ENCODE peak calls at places on chromosomes 13 and 19, in ten cellular contexts. N is iPS DF 6.9; Z is neuronal stem cell; B is transverse colon; X is psoas muscle; O is left ventricle myocardium inferior; M is neural progenitor cell; W is tibial artery; I is uterus; K is effector memory CD4-positive, alpha-beta T cell. C is an unnamed sample.

GRCh38 chr13:93328943-93329342 is 102.3 kb downstream of the GPC6 start:
- DNase-seq in N (no peak), Z (no peak), B (no peak), X (no peak), O (no peak), M (no peak), W (no peak), I (no peak), K (no peak), C (no peak)

GRCh38 chr19:49167857-49168409 is 10.3 kb downstream of the TRPM4 start:
- DNase-seq in N (no peak), Z (no peak), B (peak; percentile 22), X (no peak), O (no peak), M (no peak), W (no peak), I (no peak), K (no peak), C (peak; percentile 46)

GRCh38 chr13:98508280-98509074 is 68.4 kb downstream of the STK24 start:
- DNase-seq in N (no peak), Z (no peak), B (no peak), X (no peak), O (no peak), M (no peak), W (no peak), I (no peak), K (no peak), C (no peak)

GRCh38 chr19:3538965-3539742 is at the start of gene TEKTIP1:
- DNase-seq in N (no peak), Z (no peak), B (no peak), X (no peak), O (no peak), M (peak; percentile 41), W (no peak), I (no peak), K (no peak), C (peak; percentile 92)

GRCh38 chr13:45393941-45394570 is 24.1 kb downstream of the SLC25A30 start:
- DNase-seq in N (no peak), Z (peak; percentile 48), B (peak; percentile 41), X (no peak), O (no peak), M (peak; percentile 74), W (no peak), I (no peak), K (no peak), C (peak; percentile 92)

GRCh38 chr19:17420267-17420924 is 549 bp downstream of the MVB12A start:
- DNase-seq in N (no peak), Z (no peak), B (peak; percentile 51), X (peak; percentile 42), O (peak; percentile 23), M (peak; percentile 77), W (peak; percentile 30), I (peak; percentile 53), K (no peak), C (peak; percentile 88)

GRCh38 chr19:5826531-5827341 is 12.8 kb downstream of the FUT6 start:
- DNase-seq in N (no peak), Z (peak; percentile 32), B (peak; percentile 88), X (peak; percentile 40), O (peak; percentile 66), M (peak; percentile 82), W (no peak), I (no peak), K (no peak), C (peak; percentile 88)

GRCh38 chr13:46119883-46120614 is 15.2 kb upstream of the CPB2 start:
- DNase-seq in N (peak; percentile 20), Z (no peak), B (no peak), X (no peak), O (no peak), M (no peak), W (no peak), I (peak; percentile 25), K (no peak), C (no peak)

GRCh38 chr19:49473868-49474544 is at the start of gene FLT3LG:
- DNase-seq in N (no peak), Z (no peak), B (peak; percentile 83), X (peak; percentile 80), O (peak; percentile 79), M (peak; percentile 69), W (peak; percentile 74), I (peak; percentile 80), K (peak; percentile 88), C (peak; percentile 97)

DNA sequence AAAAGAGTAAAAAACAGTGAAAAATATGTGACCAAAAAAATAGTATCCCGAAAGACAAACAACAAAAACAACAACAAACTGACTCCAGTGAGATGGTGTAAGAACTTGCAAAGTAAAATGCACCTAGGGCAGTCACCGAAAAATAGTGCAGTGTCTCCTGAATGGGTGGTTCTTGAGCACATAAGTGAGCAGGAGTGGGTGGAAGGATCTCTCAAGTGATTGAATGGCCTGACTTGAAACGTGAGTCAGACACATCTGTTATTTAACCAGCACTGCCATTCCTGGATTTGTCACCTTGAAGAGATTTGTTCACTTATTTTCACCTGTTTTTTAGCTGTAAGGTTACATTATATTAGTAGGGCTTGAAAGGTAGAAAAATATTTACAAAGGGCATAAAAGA is 3.5 kb downstream of the ZNF738 start:
- DNase-seq in N (no peak), Z (no peak), B (no peak), X (no peak), O (no peak), M (no peak), W (no peak), I (no peak), K (no peak), C (no peak)
- H3K36me3 ChIP-seq in N (peaks cover 9% of the 10 kb centered on the region), Z (peaks cover 32% of the 10 kb centered on the region), B (no peaks in the 10 kb centered on the region), X (peaks cover 4% of the 10 kb centered on the region), O (peaks cover 27% of the 10 kb centered on the region), M (peaks cover 49% of the 10 kb centered on the region), W (peaks cover 3% of the 10 kb centered on the region), I (no peaks in the 10 kb centered on the region), K (peaks cover 16% of the 10 kb centered on the region), C (peaks cover 10% of the 10 kb centered on the region)

DNA sequence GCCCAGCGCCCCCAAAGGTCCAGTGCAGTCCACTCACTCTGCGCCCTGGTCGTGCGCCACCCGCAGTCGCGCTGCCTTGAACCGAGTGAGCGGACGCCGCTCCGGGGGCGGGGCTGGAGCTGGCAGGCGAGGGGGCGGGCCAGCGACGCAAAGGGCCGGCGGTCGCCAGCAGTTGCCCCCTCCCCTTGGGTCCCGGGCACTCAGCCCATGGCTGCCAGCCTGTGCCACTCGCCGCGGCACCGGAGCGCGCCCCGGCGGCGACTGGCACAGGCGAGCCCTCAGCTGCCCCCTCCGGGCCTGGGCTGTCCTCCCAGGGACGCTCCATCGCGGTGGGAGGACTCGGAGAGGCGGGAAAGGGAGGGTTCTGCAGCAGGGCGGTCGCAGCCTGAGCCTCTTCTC is at the start of gene S1PR5:
- DNase-seq in N (no peak), Z (no peak), B (no peak), X (no peak), O (no peak), M (peak; percentile 54), W (no peak), I (no peak), K (no peak), C (peak; percentile 92)
- H3K4me3 ChIP-seq in N (peak within 1 kb of the TSS; percentile 65), Z (peak within 1 kb of the TSS; percentile 87), B (no peak within 1 kb of the TSS), X (peak within 1 kb of the TSS; percentile 52), O (peak within 1 kb of the TSS; percentile 62), M (peak within 1 kb of the TSS; percentile 44), W (peak within 1 kb of the TSS; percentile 35), I (no peak within 1 kb of the TSS), K (peak within 1 kb of the TSS; percentile 33), C (peak within 1 kb of the TSS; percentile 66)

DNA sequence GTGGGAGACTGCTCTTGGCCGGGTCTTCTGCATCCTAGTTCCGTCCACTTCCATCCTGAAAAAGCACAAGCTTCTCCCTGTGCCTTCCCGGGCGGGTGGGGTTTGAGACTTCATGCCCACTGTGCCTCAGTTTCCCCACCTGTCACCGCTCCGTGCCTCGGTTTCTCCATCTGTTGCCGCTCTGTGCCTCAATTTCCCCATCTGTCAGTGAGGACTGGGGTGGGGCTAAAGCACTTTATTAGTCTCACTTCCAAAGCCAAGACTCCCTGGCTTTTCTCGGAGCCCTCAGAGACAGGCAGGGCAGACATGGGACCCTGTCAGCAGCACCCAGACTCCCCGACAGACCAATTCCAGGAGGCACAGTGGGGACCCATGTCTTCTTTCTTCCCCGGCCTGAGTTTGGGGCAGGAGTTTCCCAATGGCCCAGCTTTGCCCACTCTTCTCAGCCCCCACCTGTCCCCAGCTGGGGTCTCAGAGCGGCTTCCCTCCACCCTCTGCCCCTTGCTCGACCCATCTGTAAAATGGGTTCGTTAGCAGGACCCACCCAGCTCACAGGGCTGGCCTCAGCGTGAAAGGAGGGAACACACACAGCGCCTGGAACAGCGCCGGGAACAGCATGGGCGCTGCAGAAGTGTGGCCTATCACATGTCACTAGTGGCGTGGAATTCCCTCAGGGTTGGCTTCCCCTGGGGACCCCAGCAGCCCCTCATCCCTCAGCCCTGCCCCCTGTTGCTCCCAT is 4.6 kb upstream of the PEAK3 start:
- DNase-seq in N (no peak), Z (no peak), B (no peak), X (no peak), O (no peak), M (no peak), W (no peak), I (no peak), K (no peak), C (no peak)
- H3K27me3 ChIP-seq in N (peaks cover 42% of the 10 kb centered on the region), Z (peaks cover 69% of the 10 kb centered on the region), B (peaks cover 71% of the 10 kb centered on the region), X (peaks cover 35% of the 10 kb centered on the region), O (peaks cover 81% of the 10 kb centered on the region), M (peaks cover 100% of the 10 kb centered on the region), W (no peaks in the 10 kb centered on the region), I (peaks cover 6% of the 10 kb centered on the region), K (no peaks in the 10 kb centered on the region), C (peaks cover 38% of the 10 kb centered on the region)

GRCh38 chr13:32195713-32196112 is 119.5 kb downstream of the ZAR1L start:
- DNase-seq in N (no peak), Z (no peak), B (no peak), X (no peak), O (no peak), M (no peak), W (no peak), I (no peak), K (no peak), C (no peak)

GRCh38 chr13:32200741-32201140 is 114.4 kb downstream of the ZAR1L start:
- DNase-seq in N (no peak), Z (no peak), B (no peak), X (no peak), O (no peak), M (no peak), W (no peak), I (no peak), K (no peak), C (no peak)

GRCh38 chr13:32202268-32202667 is 112.9 kb downstream of the ZAR1L start:
- DNase-seq in N (no peak), Z (no peak), B (no peak), X (no peak), O (no peak), M (no peak), W (no peak), I (no peak), K (no peak), C (no peak)

GRCh38 chr13:32201809-32202208 is 113.4 kb downstream of the ZAR1L start:
- DNase-seq in N (no peak), Z (no peak), B (no peak), X (no peak), O (no peak), M (no peak), W (no peak), I (no peak), K (no peak), C (no peak)

DNA sequence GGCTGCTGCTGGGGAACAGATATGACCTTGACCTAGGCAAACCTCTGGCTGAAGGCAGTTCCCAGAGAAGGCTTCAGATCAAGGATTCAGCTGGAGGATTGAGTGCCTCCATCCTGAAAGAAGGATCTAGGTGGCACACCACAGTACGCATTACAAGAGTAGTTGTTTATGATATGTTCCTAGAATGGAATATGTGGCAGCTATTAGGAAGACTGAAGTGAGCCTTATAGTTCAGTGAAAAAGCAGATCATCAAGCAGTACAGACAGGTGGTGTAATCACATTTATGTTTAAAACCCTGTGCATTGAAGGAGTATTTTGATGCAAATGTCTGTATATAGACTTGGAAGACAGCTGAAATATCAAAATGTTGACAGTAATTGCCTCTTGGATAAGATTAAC is 116.0 kb downstream of the ZAR1L start:
- DNase-seq in N (no peak), Z (no peak), B (no peak), X (no peak), O (no peak), M (no peak), W (no peak), I (no peak), K (no peak), C (no peak)
- H3K36me3 ChIP-seq in N (no peaks in the 10 kb centered on the region), Z (no peaks in the 10 kb centered on the region), B (no peaks in the 10 kb centered on the region), X (peaks cover 29% of the 10 kb centered on the region), O (peaks cover 12% of the 10 kb centered on the region), M (no peaks in the 10 kb centered on the region), W (peaks cover 45% of the 10 kb centered on the region), I (no peaks in the 10 kb centered on the region), K (no peaks in the 10 kb centered on the region), C (no peaks in the 10 kb centered on the region)

C was measured in H7.